ENCODE peak calls at places on chromosomes 16 and 17, in six cellular contexts. Q, O, L, C, W and Z are unnamed samples.

GRCh38 chr16:66849543-66849942 is 5.3 kb downstream of the CA7 start:
- DNase-seq in C (no peak), W (no peak), L (no peak), Q (peak; percentile 26), O (no peak), Z (no peak)

GRCh38 chr17:34499576-34499975 is 79.8 kb upstream of the TMEM132E start:
- DNase-seq in C (no peak), O (no peak), W (no peak), Q (peak; percentile 2), L (no peak), Z (no peak)

GRCh38 chr17:74042744-74043486 is 160.6 kb upstream of the RPL38 start:
- DNase-seq in O (no peak), W (peak; percentile 91), Q (no peak), L (peak; percentile 70), C (no peak), Z (peak; percentile 49)

GRCh38 chr17:63337579-63337978 is 108.5 kb downstream of the CYB561 start:
- DNase-seq in W (no peak), Q (no peak), L (no peak), C (no peak), O (no peak), Z (no peak)

GRCh38 chr16:11034005-11034404 is 89.6 kb downstream of the CLEC16A start:
- DNase-seq in Q (no peak), O (no peak), W (no peak), C (no peak), L (peak; percentile 84), Z (no peak)

GRCh38 chr16:78844028-78844427 is 744.6 kb downstream of the WWOX start:
- DNase-seq in Q (no peak), L (no peak), C (no peak), W (no peak), O (no peak), Z (no peak)

GRCh38 chr17:73288534-73289302 is 23.1 kb downstream of the CDC42EP4 start:
- DNase-seq in W (no peak), Q (no peak), O (no peak), L (peak; percentile 86), C (peak; percentile 80), Z (peak; percentile 84)

GRCh38 chr17:32341141-32341856 is 674 bp downstream of the C17orf75 start:
- DNase-seq in L (no peak), W (no peak), C (no peak), Q (no peak), O (no peak), Z (no peak)

GRCh38 chr17:14320734-14321475 is 20.0 kb downstream of the HS3ST3B1 start:
- DNase-seq in L (no peak), W (no peak), Q (no peak), O (no peak), C (no peak), Z (no peak)

GRCh38 chr17:14320098-14320497 is 19.2 kb downstream of the HS3ST3B1 start:
- DNase-seq in Q (no peak), C (no peak), W (no peak), O (no peak), L (no peak), Z (no peak)

GRCh38 chr17:14321980-14322776 is 21.3 kb downstream of the HS3ST3B1 start:
- DNase-seq in Q (no peak), C (no peak), W (no peak), L (no peak), O (no peak), Z (no peak)

GRCh38 chr17:14323522-14323981 is 22.7 kb downstream of the HS3ST3B1 start:
- DNase-seq in Q (no peak), O (no peak), W (no peak), L (no peak), C (no peak), Z (no peak)

GRCh38 chr17:14321476-14321949 is 20.6 kb downstream of the HS3ST3B1 start:
- DNase-seq in C (no peak), W (no peak), O (no peak), Q (no peak), L (no peak), Z (no peak)
- TF ChIP-seq POLR2AphosphoS5 in C (no peak), W (no peak), O (no peak), Q (no peak), L (no peak), Z (no peak)

GRCh38 chr16:84294196-84295142 is at the start of gene WFDC1:
- DNase-seq in Q (no peak), C (no peak), W (no peak), L (peak; percentile 80), O (no peak), Z (no peak)
- TF ChIP-seq POLR2A in Q (no peak), C (no peak), W (no peak), L (peak; percentile 47), O (no peak), Z (no peak)

GRCh38 chr16:86905302-86905701 is 327.0 kb downstream of the FOXL1 start:
- DNase-seq in Q (no peak), C (no peak), L (no peak), O (no peak), W (no peak), Z (no peak)

GRCh38 chr16:86903068-86903467 is 324.7 kb downstream of the FOXL1 start:
- DNase-seq in C (no peak), W (no peak), L (no peak), O (no peak), Q (no peak), Z (no peak)

GRCh38 chr16:86910146-86910805 is 331.9 kb downstream of the FOXL1 start:
- DNase-seq in Q (no peak), W (no peak), L (no peak), O (no peak), C (no peak), Z (no peak)

GRCh38 chr16:86909359-86910145 is 331.2 kb downstream of the FOXL1 start:
- DNase-seq in W (no peak), Q (no peak), O (no peak), C (no peak), L (no peak), Z (no peak)

DNA sequence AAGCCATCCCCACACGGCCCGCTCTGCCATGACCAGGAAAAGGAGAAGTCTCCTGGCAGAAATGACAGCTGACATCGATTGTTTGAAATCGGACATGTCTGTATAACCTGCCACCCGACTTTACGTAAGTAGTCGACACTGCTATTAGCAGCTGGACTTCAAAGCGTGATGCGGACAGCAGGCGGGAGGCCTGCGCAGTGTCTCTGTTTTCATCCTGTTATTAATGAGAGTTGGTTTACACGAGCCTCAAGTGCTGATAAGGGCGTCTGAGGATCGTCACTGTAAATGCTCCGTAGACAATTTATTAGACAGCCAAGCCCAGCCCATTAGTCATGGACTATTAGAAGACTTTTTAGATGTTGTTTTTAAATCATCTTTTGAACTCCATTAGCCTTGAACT is 328.3 kb downstream of the FOXL1 start:
- DNase-seq in C (no peak), Q (no peak), O (no peak), W (no peak), L (no peak), Z (no peak)
- H3K27ac ChIP-seq in C (no peak overlapping the region), Q (no peak overlapping the region), O (no peak overlapping the region), W (no peak overlapping the region), L (no peak overlapping the region), Z (no peak overlapping the region)

DNA sequence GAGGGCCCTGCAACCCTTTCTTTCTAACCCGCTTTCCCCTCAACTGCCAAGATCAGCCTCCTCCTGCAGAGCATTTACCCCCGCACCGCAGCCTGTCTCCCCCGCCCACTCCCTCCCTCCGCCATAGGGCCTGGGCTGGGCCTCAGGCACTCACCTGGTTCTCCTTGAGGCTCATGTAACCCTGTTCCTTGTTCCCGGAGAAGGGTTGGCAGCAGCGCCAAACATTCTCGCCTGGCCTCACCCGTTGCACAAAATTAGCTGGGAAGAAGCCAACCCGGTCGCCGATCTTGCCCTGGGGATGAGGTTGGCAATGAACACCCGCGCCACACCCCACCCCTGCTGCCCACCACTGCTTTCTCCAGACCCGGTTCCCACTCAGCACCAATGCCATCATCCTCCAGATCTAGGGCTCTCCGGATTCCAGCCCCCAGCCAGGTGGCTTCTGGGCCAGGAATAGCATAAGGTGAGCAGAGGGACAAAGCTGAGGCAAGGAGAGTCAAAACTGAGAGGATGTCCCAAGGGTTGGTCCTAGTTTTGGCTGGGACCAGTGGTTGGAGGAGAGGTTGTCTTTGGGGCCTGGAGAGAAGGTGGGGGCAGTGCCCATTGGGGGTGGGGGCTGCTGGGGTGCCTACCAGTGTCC is 12.8 kb downstream of the STAC2 start:
- DNase-seq in W (no peak), C (peak; percentile 81), O (no peak), Q (no peak), L (no peak), Z (peak; percentile 82)
- TF ChIP-seq POLR2AphosphoS5 in W (no peak), C (no peak), O (no peak), Q (no peak), L (no peak), Z (peak; percentile 82)

GRCh38 chr17:82076018-82076784 is 10.6 kb upstream of the DUS1L start:
- DNase-seq in O (no peak), Q (no peak), W (no peak), C (no peak), L (no peak), Z (no peak)

GRCh38 chr17:82070611-82071010 is 5.0 kb upstream of the DUS1L start:
- DNase-seq in C (no peak), O (no peak), L (no peak), Q (no peak), W (no peak), Z (no peak)

GRCh38 chr17:82073446-82073845 is 7.8 kb upstream of the DUS1L start:
- DNase-seq in W (no peak), O (no peak), L (no peak), Q (no peak), C (no peak), Z (no peak)

GRCh38 chr17:82076785-82077591 is 11.4 kb upstream of the DUS1L start:
- DNase-seq in L (no peak), C (no peak), W (no peak), Q (no peak), O (no peak), Z (no peak)

DNA sequence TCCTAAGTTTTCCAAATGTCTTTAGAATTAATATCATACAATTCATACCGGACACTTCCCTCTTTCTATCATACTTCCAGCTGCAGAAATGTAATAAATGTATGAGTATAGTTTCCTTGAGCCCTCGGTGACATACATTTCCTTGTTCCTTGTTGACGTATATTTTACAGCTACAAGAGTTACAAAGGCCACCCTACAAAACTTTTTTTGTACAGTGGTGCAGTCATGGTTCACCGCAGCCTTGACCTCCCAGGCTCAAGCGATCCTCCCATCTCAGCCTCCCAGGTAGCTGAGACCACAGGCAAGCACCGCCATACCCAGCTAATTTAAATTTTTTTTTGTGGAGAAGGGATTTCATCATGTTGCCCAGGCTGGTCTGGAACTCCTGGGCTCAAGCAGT is 7.2 kb upstream of the DUS1L start:
- DNase-seq in O (no peak), Q (no peak), C (no peak), W (no peak), L (no peak), Z (no peak)
- TF ChIP-seq POLR2A in O (no peak), Q (no peak), C (no peak), W (no peak), L (no peak), Z (no peak)